ENCODE peak calls at places on chromosomes 2 and 18, in four cellular contexts. B is NCI-H774, P is LoVo, Q is GM20000. H is an unnamed sample.

GRCh38 chr2:21396252-21396651 is 272.5 kb downstream of the TDRD15 start:
- DNase-seq in B (no peak), P (no peak), Q (no peak), H (no peak)

GRCh38 chr2:201644001-201644400 is 698 bp upstream of the TMEM237 start:
- DNase-seq in B (no peak), P (no peak), Q (no peak), H (no peak)

GRCh38 chr18:22639026-22639463 is 221.3 kb upstream of the CTAGE1 start:
- DNase-seq in B (no peak), P (no peak), Q (no peak), H (no peak)

GRCh38 chr2:41910126-41910525 is 137.7 kb upstream of the PKDCC start:
- DNase-seq in B (no peak), P (no peak), Q (no peak), H (no peak)

GRCh38 chr18:49944681-49945080 is 131.3 kb upstream of the ACAA2 start:
- DNase-seq in B (no peak), P (no peak), Q (no peak), H (no peak)

GRCh38 chr2:71897145-71897495 is 250.5 kb downstream of the CYP26B1 start:
- DNase-seq in B (no peak), P (no peak), Q (no peak), H (no peak)

GRCh38 chr2:71891155-71891554 is 256.5 kb downstream of the CYP26B1 start:
- DNase-seq in B (no peak), P (no peak), Q (no peak), H (no peak)

GRCh38 chr2:179536185-179536584 is 271.6 kb upstream of the SESTD1 start:
- DNase-seq in B (no peak), P (no peak), Q (no peak), H (no peak)

GRCh38 chr2:52083214-52083613 is 1051.3 kb upstream of the NRXN1 start:
- DNase-seq in B (no peak), P (peak), Q (no peak), H (no peak)

GRCh38 chr2:62287895-62288589 is 92.1 kb downstream of the B3GNT2 start:
- DNase-seq in B (peak), P (peak), Q (no peak), H (peak)

GRCh38 chr18:48947583-48947982 is 3.2 kb downstream of the SMAD7 start:
- DNase-seq in B (no peak), P (no peak), Q (no peak), H (no peak)

GRCh38 chr2:29558097-29558496 is 363.3 kb downstream of the ALK start:
- DNase-seq in B (no peak), P (no peak), Q (no peak), H (no peak)

GRCh38 chr2:151852260-151853069 is 24.2 kb upstream of the ARL5A start:
- DNase-seq in B (no peak), P (no peak), Q (no peak), H (no peak)

GRCh38 chr2:27723372-27724144 is 48.0 kb upstream of the MRPL33 start:
- DNase-seq in B (peak), P (peak), Q (peak), H (no peak)

GRCh38 chr2:36653967-36654694 is 42.4 kb upstream of the VIT start:
- DNase-seq in B (no peak), P (no peak), Q (no peak), H (no peak)

GRCh38 chr2:231606941-231607340 is 14.3 kb downstream of the TEX44 start:
- DNase-seq in B (no peak), P (no peak), Q (no peak), H (no peak)

GRCh38 chr2:135701442-135701841 is 40.2 kb upstream of the UBXN4 start:
- DNase-seq in B (no peak), P (no peak), Q (no peak), H (no peak)

GRCh38 chr18:56252456-56252855 is 385.9 kb downstream of the TXNL1 start:
- DNase-seq in B (no peak), P (no peak), Q (no peak), H (no peak)

GRCh38 chr2:215967590-215968373 is 45.6 kb downstream of the MREG start:
- DNase-seq in B (no peak), P (no peak), Q (no peak), H (no peak)

GRCh38 chr2:24435391-24436316 is 55.4 kb upstream of the NCOA1 start:
- DNase-seq in B (no peak), P (no peak), Q (no peak), H (no peak)

GRCh38 chr18:47815486-47816270 is 114.8 kb downstream of the SMAD2 start:
- DNase-seq in B (no peak), P (no peak), Q (peak), H (no peak)

GRCh38 chr2:3951131-3951954 is 248.0 kb downstream of the DCDC2C start:
- DNase-seq in B (no peak), P (no peak), Q (no peak), H (no peak)

GRCh38 chr2:48600917-48601316 is 16.7 kb upstream of the GTF2A1L start:
- DNase-seq in B (no peak), P (no peak), Q (no peak), H (no peak)

GRCh38 chr2:10103179-10103578 is 19.4 kb upstream of the RRM2 start:
- DNase-seq in B (no peak), P (no peak), Q (no peak), H (peak)

GRCh38 chr2:129797489-129798300 is 181.8 kb upstream of the RAB6C start:
- DNase-seq in B (no peak), P (no peak), Q (no peak), H (no peak)

GRCh38 chr18:25229080-25229479 is 122.9 kb downstream of the ZNF521 start:
- DNase-seq in B (no peak), P (no peak), Q (no peak), H (peak)

H was measured in DMS153.